ENCODE peak calls at places on chromosomes 5 and 9, in eight cellular contexts. F is globus pallidus; X is ecto neural progenitor cell; U is fibroblast of mammary gland; G is pulmonary artery endothelial cell; I is stimulated activated CD4-positive, alpha-beta T cell treated with anti-CD3 and anti-CD28 coated beads, Interleukin-4, amount 100 ng/mL, for 4 hours; J is mesothelial cell of epicardium; W is germinal center. N is an unnamed sample.

GRCh38 chr5:90000351-90000750 is 409.2 kb downstream of the CETN3 start:
- DNase-seq in J (no peak), W (no peak), X (no peak), G (no peak), I (no peak), F (no peak), U (no peak), N (no peak)

GRCh38 chr9:92717201-92718085 is 47.2 kb downstream of the BICD2 start:
- DNase-seq in W (peak; percentile 57), F (no peak), U (no peak), J (no peak), I (no peak), G (no peak), X (no peak), N (no peak)

GRCh38 chr5:157648275-157648990 is 3.8 kb downstream of the SOX30 start:
- DNase-seq in X (no peak), I (no peak), F (no peak), W (no peak), G (no peak), J (no peak), U (no peak), N (no peak)

GRCh38 chr5:139388198-139388821 is 1.4 kb downstream of the MZB1 start:
- DNase-seq in J (no peak), G (no peak), F (no peak), X (no peak), I (no peak), U (no peak), W (peak; percentile 84), N (peak; percentile 82)

GRCh38 chr5:35089688-35090314 is 42.1 kb upstream of the AGXT2 start:
- DNase-seq in G (no peak), X (peak; percentile 61), W (peak; percentile 16), I (peak; percentile 44), F (peak; percentile 32), U (peak; percentile 82), J (peak; percentile 49), N (peak; percentile 56)

GRCh38 chr5:78562719-78563330 is 85.7 kb downstream of the LHFPL2 start:
- DNase-seq in G (no peak), F (no peak), I (no peak), J (no peak), U (no peak), W (no peak), X (no peak), N (no peak)

GRCh38 chr9:33946779-33947535 is 101.7 kb downstream of the UBAP2 start:
- DNase-seq in J (no peak), W (no peak), F (no peak), X (no peak), G (no peak), U (peak; percentile 95), I (no peak), N (no peak)

GRCh38 chr5:83553000-83553486 is 81.5 kb downstream of the VCAN start:
- DNase-seq in G (no peak), X (no peak), I (no peak), J (no peak), W (no peak), U (peak; percentile 88), F (no peak), N (no peak)

GRCh38 chr5:75510836-75511434 is 494 bp downstream of the CERT1 start:
- DNase-seq in F (peak; percentile 36), G (no peak), I (peak; percentile 35), W (peak; percentile 34), J (peak; percentile 46), U (peak; percentile 13), X (peak; percentile 75), N (peak; percentile 69)

GRCh38 chr5:40521108-40521785 is 158.5 kb upstream of the PTGER4 start:
- DNase-seq in U (no peak), X (no peak), F (no peak), I (no peak), J (no peak), G (no peak), W (no peak), N (no peak)

GRCh38 chr9:83116026-83116425 is 53.1 kb upstream of the RASEF start:
- DNase-seq in X (no peak), W (no peak), J (no peak), U (no peak), G (no peak), I (no peak), F (no peak), N (no peak)

GRCh38 chr5:110439280-110439679 is 287.2 kb downstream of the TMEM232 start:
- DNase-seq in G (no peak), X (no peak), I (no peak), U (no peak), W (no peak), J (no peak), F (peak; percentile 11), N (no peak)

GRCh38 chr5:77777281-77777892 is 1.2 kb upstream of the TBCA start:
- DNase-seq in I (no peak), F (no peak), X (no peak), G (no peak), W (no peak), U (peak; percentile 36), J (no peak), N (no peak)

GRCh38 chr9:23774266-23774665 is 51.8 kb downstream of the ELAVL2 start:
- DNase-seq in G (no peak), I (no peak), F (no peak), U (no peak), W (no peak), X (no peak), J (no peak), N (no peak)

GRCh38 chr5:111697881-111698757 is 58.9 kb downstream of the NREP start:
- DNase-seq in G (no peak), J (no peak), I (no peak), W (no peak), X (no peak), F (no peak), U (peak; percentile 73), N (no peak)

GRCh38 chr5:66118294-66118693 is 25.8 kb upstream of the SREK1 start:
- DNase-seq in I (no peak), X (no peak), U (no peak), F (no peak), W (no peak), J (no peak), G (no peak), N (no peak)

GRCh38 chr9:95780121-95780520 is 95.4 kb upstream of the ERCC6L2 start:
- DNase-seq in J (no peak), W (no peak), G (no peak), F (no peak), X (no peak), U (no peak), I (no peak), N (no peak)

GRCh38 chr5:63963080-63963735 is 963 bp upstream of the HTR1A start:
- DNase-seq in U (peak; percentile 76), W (peak; percentile 48), I (no peak), X (peak; percentile 74), F (peak; percentile 58), J (peak; percentile 61), G (peak; percentile 10), N (peak; percentile 11)

GRCh38 chr9:90647843-90648242 is 5.2 kb upstream of the DIRAS2 start:
- DNase-seq in G (no peak), I (no peak), J (no peak), X (no peak), U (no peak), F (no peak), W (no peak), N (no peak)

GRCh38 chr9:134372621-134373267 is 46.5 kb downstream of the RXRA start:
- DNase-seq in F (no peak), U (peak; percentile 35), G (no peak), J (no peak), W (no peak), I (no peak), X (no peak), N (no peak)

GRCh38 chr5:16690243-16690839 is 73.5 kb upstream of the RETREG1 start:
- DNase-seq in X (peak; percentile 70), F (peak; percentile 72), W (peak; percentile 47), I (no peak), U (peak; percentile 54), J (no peak), G (no peak), N (no peak)

GRCh38 chr5:154476343-154477213 is 1.4 kb downstream of the HAND1 start:
- DNase-seq in J (no peak), F (no peak), U (no peak), W (no peak), G (no peak), I (no peak), X (peak; percentile 59), N (no peak)

GRCh38 chr9:134358026-134358967 is 32.0 kb downstream of the RXRA start:
- DNase-seq in W (no peak), U (no peak), J (no peak), F (no peak), G (no peak), X (no peak), I (no peak), N (no peak)

GRCh38 chr5:112366987-112367386 is 52.1 kb downstream of the EPB41L4A start:
- DNase-seq in I (no peak), G (no peak), U (no peak), J (no peak), X (no peak), W (peak; percentile 18), F (no peak), N (no peak)

GRCh38 chr9:132447346-132447745 is 37.3 kb downstream of the CFAP77 start:
- DNase-seq in X (peak; percentile 79), J (no peak), U (no peak), G (no peak), I (no peak), W (no peak), F (no peak), N (no peak)

GRCh38 chr5:178298283-178298807 is 65.7 kb upstream of the PHYKPL start:
- DNase-seq in X (no peak), J (no peak), I (no peak), U (no peak), F (no peak), W (no peak), G (no peak), N (no peak)

GRCh38 chr9:34983209-34983608 is 6.3 kb upstream of the DNAJB5 start:
- DNase-seq in F (no peak), W (peak; percentile 23), X (no peak), I (no peak), U (no peak), J (no peak), G (no peak), N (no peak)

GRCh38 chr5:126754609-126755008 is 22.3 kb upstream of the LMNB1 start:
- DNase-seq in U (no peak), G (no peak), X (no peak), F (no peak), I (no peak), J (no peak), W (no peak), N (no peak)

GRCh38 chr5:125117556-125117955 is 371.1 kb upstream of the ZNF608 start:
- DNase-seq in G (no peak), J (no peak), U (peak; percentile 48), W (no peak), I (no peak), F (no peak), X (no peak), N (no peak)

GRCh38 chr9:110058304-110058953 is 149.5 kb downstream of the C9orf152 start:
- DNase-seq in I (peak; percentile 30), G (no peak), F (no peak), X (peak; percentile 52), U (peak; percentile 58), W (peak; percentile 60), J (no peak), N (peak; percentile 53)

GRCh38 chr5:144114571-144114970 is 55.9 kb downstream of the YIPF5 start:
- DNase-seq in G (no peak), I (no peak), X (no peak), F (no peak), J (no peak), W (no peak), U (no peak), N (no peak)

GRCh38 chr9:97237951-97238851 is 69.3 kb upstream of the CCDC180 start:
- DNase-seq in X (peak; percentile 87), G (peak; percentile 46), F (peak; percentile 87), U (peak; percentile 82), J (peak; percentile 75), I (peak; percentile 64), W (peak; percentile 52), N (peak; percentile 80)

N was measured in B cell.